ENCODE peak calls at places on chromosomes 3 and 15, in ten cellular contexts. C, H, A, S, L, E, V, Y, U and K are unnamed samples.

GRCh38 chr15:51917493-51917892 is 54.1 kb downstream of the LEO1 start:
- DNase-seq in V (no peak), S (no peak), U (no peak), Y (no peak), H (peak), E (no peak), L (no peak), C (peak), A (peak), K (no peak)

GRCh38 chr15:38714309-38715072 is 149.9 kb upstream of the RASGRP1 start:
- DNase-seq in E (no peak), H (no peak), Y (no peak), S (no peak), C (no peak), L (no peak), U (peak), A (no peak), V (peak), K (no peak)

GRCh38 chr3:79521221-79521848 is 246.5 kb downstream of the ROBO1 start:
- DNase-seq in Y (no peak), U (peak), L (no peak), H (peak), S (no peak), A (peak), E (no peak), V (peak), C (no peak), K (no peak)

GRCh38 chr3:11385908-11386307 is 113.7 kb downstream of the ATG7 start:
- DNase-seq in V (no peak), C (no peak), H (no peak), L (no peak), S (peak), Y (no peak), A (peak), E (no peak), U (peak), K (no peak)

GRCh38 chr3:99319961-99320360 is 318.4 kb upstream of the COL8A1 start:
- DNase-seq in L (no peak), C (no peak), H (no peak), E (no peak), U (peak), V (peak), S (no peak), Y (no peak), A (no peak), K (peak)

GRCh38 chr15:57537072-57537471 is 54.6 kb upstream of the MYZAP start:
- DNase-seq in S (peak), Y (no peak), C (no peak), E (peak), H (peak), U (peak), A (peak), V (peak), L (no peak), K (peak)

GRCh38 chr3:178422406-178422805 is 113.8 kb upstream of the KCNMB2 start:
- DNase-seq in E (no peak), H (no peak), A (no peak), C (no peak), L (no peak), U (no peak), V (no peak), S (no peak), Y (no peak), K (no peak)

GRCh38 chr3:162353414-162353813 is 856.8 kb downstream of the OTOL1 start:
- DNase-seq in E (no peak), V (no peak), S (no peak), C (no peak), Y (no peak), A (peak), L (no peak), H (no peak), U (no peak), K (no peak)

DNA sequence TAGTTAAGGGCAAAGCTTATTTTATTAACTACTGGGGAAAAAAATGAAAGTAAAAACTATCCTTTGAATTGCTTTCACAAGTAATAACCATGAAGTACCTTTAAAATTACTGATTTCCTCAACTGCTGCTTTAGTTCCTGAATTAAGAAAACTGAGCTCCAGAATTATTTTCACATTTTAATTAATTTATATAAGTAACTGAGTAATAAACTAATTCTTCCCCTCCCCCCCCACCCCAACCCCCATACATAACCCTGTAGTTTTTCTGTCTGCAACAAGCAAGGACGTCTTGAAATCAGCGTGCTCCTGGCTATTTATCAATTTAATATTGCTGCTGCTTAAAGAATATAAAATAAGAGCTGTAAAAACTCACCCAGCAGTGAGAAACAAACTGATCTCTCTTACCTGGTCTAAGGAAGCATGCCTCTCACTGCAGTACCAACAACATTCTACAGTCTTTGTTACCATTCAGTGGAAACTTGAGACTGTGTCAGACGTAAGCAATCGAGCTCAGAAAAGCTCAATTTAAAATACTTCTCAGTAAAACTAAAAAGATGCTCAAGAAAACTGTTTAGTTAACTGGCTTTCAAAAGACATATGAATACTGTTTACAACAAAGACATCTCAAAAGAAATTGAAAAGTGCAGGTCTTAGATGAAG is 121.0 kb downstream of the TFDP2 start:
- DNase-seq in V (peak), S (no peak), L (no peak), E (no peak), C (no peak), U (peak), Y (no peak), H (peak), A (peak), K (peak)
- TF ChIP-seq CTCF in V (no peak), S (peak), L (peak), E (no peak), C (peak), U (peak), Y (no peak), H (no peak), A (peak), K (no peak)

GRCh38 chr3:8868996-8869395 is 94.3 kb downstream of the RAD18 start:
- DNase-seq in A (no peak), L (no peak), C (no peak), H (no peak), Y (no peak), U (no peak), E (no peak), V (no peak), S (no peak), K (no peak)

GRCh38 chr3:8865697-8866096 is 96.3 kb upstream of the OXTR start:
- DNase-seq in V (no peak), L (no peak), A (no peak), U (no peak), E (no peak), H (no peak), C (no peak), S (no peak), Y (no peak), K (no peak)

GRCh38 chr3:8867646-8868045 is 95.6 kb downstream of the RAD18 start:
- DNase-seq in L (no peak), V (no peak), E (no peak), Y (no peak), U (no peak), A (no peak), S (no peak), H (no peak), C (no peak), K (no peak)

GRCh38 chr3:8869613-8870012 is 93.7 kb downstream of the RAD18 start:
- DNase-seq in V (peak), L (no peak), H (no peak), C (no peak), U (peak), Y (no peak), E (no peak), A (no peak), S (no peak), K (peak)

GRCh38 chr3:8864570-8865350 is 95.3 kb upstream of the OXTR start:
- DNase-seq in Y (no peak), A (peak), L (no peak), H (no peak), E (no peak), V (no peak), S (no peak), U (no peak), C (no peak), K (no peak)
- H3K4me3 ChIP-seq in Y (no peak), A (no peak), L (no peak), H (no peak), E (no peak), V (peak), S (no peak), U (no peak), C (no peak), K (no peak)

GRCh38 chr3:51544011-51544775 is 5.7 kb downstream of the RAD54L2 start:
- DNase-seq in S (no peak), C (no peak), E (no peak), Y (no peak), V (no peak), U (no peak), L (no peak), A (no peak), H (peak), K (no peak)

GRCh38 chr3:51547274-51547673 is 8.8 kb downstream of the RAD54L2 start:
- DNase-seq in S (no peak), E (no peak), V (no peak), H (no peak), A (no peak), U (no peak), C (no peak), Y (no peak), L (no peak), K (no peak)

GRCh38 chr3:51550080-51550819 is 11.7 kb downstream of the RAD54L2 start:
- DNase-seq in H (no peak), Y (no peak), V (no peak), E (no peak), A (no peak), C (no peak), U (no peak), S (no peak), L (no peak), K (no peak)

DNA sequence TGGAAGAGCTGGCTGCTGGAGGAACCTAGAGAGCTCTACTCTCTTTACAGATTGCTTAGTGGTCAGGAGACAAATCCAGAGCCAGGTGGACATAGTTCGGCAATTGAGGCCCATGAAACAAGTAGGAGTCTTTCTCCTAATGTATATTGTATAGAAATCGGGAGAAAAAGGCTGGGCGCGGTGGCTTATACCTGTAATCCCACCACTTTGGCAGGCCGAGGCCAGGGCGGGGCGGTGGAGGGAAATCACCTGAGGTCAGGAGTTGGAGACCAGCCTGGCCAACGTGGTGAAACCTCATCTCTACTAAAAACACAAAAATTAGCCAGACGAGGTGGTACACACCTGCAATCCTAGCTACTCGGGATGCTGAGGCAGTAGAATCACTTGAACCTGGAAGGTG is 10.8 kb downstream of the RAD54L2 start:
- DNase-seq in E (no peak), A (no peak), U (no peak), S (no peak), L (no peak), V (no peak), Y (no peak), H (no peak), C (no peak), K (no peak)
- TF ChIP-seq CTCF in E (no peak), A (no peak), U (no peak), S (no peak), L (no peak), V (no peak), Y (no peak), H (no peak), C (no peak), K (no peak)

GRCh38 chr15:97517726-97518125 is 442.8 kb upstream of the ARRDC4 start:
- DNase-seq in E (no peak), V (no peak), L (no peak), U (no peak), A (no peak), H (no peak), Y (no peak), C (no peak), S (no peak), K (no peak)

GRCh38 chr15:97522362-97522761 is 438.1 kb upstream of the ARRDC4 start:
- DNase-seq in A (no peak), H (no peak), E (no peak), Y (no peak), U (no peak), L (no peak), C (no peak), S (no peak), V (no peak), K (no peak)

GRCh38 chr15:97521894-97522293 is 438.6 kb upstream of the ARRDC4 start:
- DNase-seq in C (no peak), E (no peak), H (peak), V (no peak), L (peak), U (no peak), Y (no peak), A (no peak), S (no peak), K (no peak)

GRCh38 chr15:97520689-97521088 is 439.8 kb upstream of the ARRDC4 start:
- DNase-seq in U (no peak), A (no peak), E (no peak), V (no peak), C (no peak), S (no peak), L (no peak), H (no peak), Y (no peak), K (no peak)

GRCh38 chr15:97521390-97521789 is 439.1 kb upstream of the ARRDC4 start:
- DNase-seq in C (no peak), A (no peak), H (no peak), E (no peak), U (no peak), V (no peak), S (no peak), L (no peak), Y (no peak), K (no peak)
- H3K4me3 ChIP-seq in C (no peak), A (no peak), H (no peak), E (no peak), U (no peak), V (no peak), S (no peak), L (no peak), Y (no peak), K (peak)

GRCh38 chr3:159455741-159456181 is 532.9 kb upstream of the IL12A start:
- DNase-seq in H (no peak), E (no peak), Y (no peak), A (no peak), C (no peak), V (no peak), S (no peak), L (no peak), U (peak), K (no peak)

GRCh38 chr3:159453036-159453435 is 535.6 kb upstream of the IL12A start:
- DNase-seq in S (no peak), V (no peak), E (no peak), H (no peak), L (no peak), Y (no peak), U (no peak), C (no peak), A (no peak), K (no peak)

GRCh38 chr3:159458982-159459381 is 529.7 kb upstream of the IL12A start:
- DNase-seq in U (no peak), Y (no peak), E (no peak), V (no peak), S (no peak), A (no peak), C (no peak), L (no peak), H (no peak), K (no peak)

GRCh38 chr3:159458010-159458409 is 530.6 kb upstream of the IL12A start:
- DNase-seq in L (no peak), Y (no peak), U (peak), S (no peak), H (peak), A (no peak), V (peak), C (no peak), E (no peak), K (peak)
- TF ChIP-seq CTCF in L (no peak), Y (no peak), U (peak), S (no peak), H (no peak), A (no peak), V (no peak), C (no peak), E (no peak), K (no peak)

GRCh38 chr3:193831495-193832455 is 238.8 kb downstream of the OPA1 start:
- DNase-seq in C (no peak), H (no peak), L (no peak), Y (no peak), U (no peak), A (peak), S (no peak), V (no peak), E (no peak), K (no peak)
- H3K4me3 ChIP-seq in C (no peak), H (no peak), L (no peak), Y (no peak), U (no peak), A (no peak), S (no peak), V (no peak), E (no peak), K (no peak)

GRCh38 chr3:157086775-157087174 is 73.2 kb downstream of the CCNL1 start:
- DNase-seq in V (no peak), A (no peak), E (no peak), H (no peak), U (no peak), S (no peak), C (no peak), Y (no peak), L (no peak), K (no peak)

GRCh38 chr3:157089455-157090221 is 70.3 kb downstream of the CCNL1 start:
- DNase-seq in E (no peak), C (peak), H (no peak), A (peak), Y (no peak), U (no peak), V (no peak), L (no peak), S (peak), K (peak)

GRCh38 chr3:157088133-157088488 is 71.8 kb downstream of the CCNL1 start:
- DNase-seq in U (no peak), C (no peak), H (no peak), E (no peak), V (no peak), Y (no peak), S (no peak), A (no peak), L (no peak), K (no peak)

GRCh38 chr3:157087398-157088132 is 72.4 kb downstream of the CCNL1 start:
- DNase-seq in L (no peak), A (peak), S (no peak), V (no peak), Y (no peak), H (no peak), C (no peak), E (no peak), U (no peak), K (no peak)

GRCh38 chr3:157088506-157089454 is 71.2 kb downstream of the CCNL1 start:
- DNase-seq in A (peak), V (peak), Y (peak), E (peak), H (peak), C (peak), U (peak), S (peak), L (peak), K (peak)
- TF ChIP-seq CTCF in A (peak), V (no peak), Y (peak), E (no peak), H (peak), C (peak), U (no peak), S (peak), L (no peak), K (no peak)

DNA sequence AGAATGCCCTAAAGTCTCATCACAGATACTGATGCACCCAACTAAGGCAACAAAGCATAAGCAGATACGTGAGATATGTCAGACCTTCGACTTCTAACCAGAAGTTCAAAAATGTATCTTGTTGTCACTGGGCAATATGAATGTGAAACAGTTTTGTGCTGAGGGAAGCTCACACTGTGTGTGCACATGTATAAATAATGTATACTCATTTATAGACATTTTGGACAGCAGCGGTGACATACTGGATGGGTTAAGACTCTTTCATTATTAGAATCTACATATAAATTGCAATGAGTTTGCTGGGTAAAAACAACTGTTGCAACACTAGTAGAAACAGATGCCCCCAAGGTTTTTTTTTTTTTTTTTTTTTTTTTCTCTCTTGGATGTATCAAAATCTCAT is 37.9 kb downstream of the TIGIT start:
- DNase-seq in L (no peak), S (no peak), H (no peak), A (no peak), V (no peak), C (no peak), U (no peak), E (no peak), Y (no peak), K (no peak)
- H3K4me3 ChIP-seq in L (no peak), S (no peak), H (no peak), A (no peak), V (no peak), C (no peak), U (no peak), E (no peak), Y (no peak), K (no peak)

GRCh38 chr15:80637747-80638146 is 57.4 kb upstream of the ABHD17C start:
- DNase-seq in V (no peak), C (no peak), Y (no peak), L (no peak), A (no peak), U (no peak), E (no peak), S (no peak), H (no peak), K (no peak)

GRCh38 chr15:80638553-80639167 is 56.5 kb upstream of the ABHD17C start:
- DNase-seq in E (no peak), S (no peak), H (no peak), U (no peak), C (no peak), V (no peak), A (no peak), Y (no peak), L (no peak), K (no peak)

GRCh38 chr15:80635953-80636352 is 59.2 kb upstream of the ABHD17C start:
- DNase-seq in L (no peak), E (no peak), V (no peak), A (no peak), U (no peak), S (no peak), Y (no peak), H (no peak), C (no peak), K (no peak)

GRCh38 chr15:80639168-80639555 is 55.9 kb upstream of the ABHD17C start:
- DNase-seq in C (no peak), E (no peak), S (no peak), U (no peak), V (no peak), A (no peak), L (no peak), H (no peak), Y (no peak), K (no peak)

GRCh38 chr15:80636675-80637074 is 58.4 kb upstream of the ABHD17C start:
- DNase-seq in S (no peak), A (no peak), V (no peak), E (no peak), C (no peak), U (no peak), Y (no peak), L (no peak), H (peak), K (no peak)
- TF ChIP-seq CTCF in S (no peak), A (no peak), V (no peak), E (no peak), C (peak), U (no peak), Y (no peak), L (no peak), H (peak), K (no peak)